ENCODE peak calls at places on chromosome 17, in seven cellular contexts. E, U, L, I, Q, J and A are unnamed samples.
A peak's percentile ranks its signal among the peaks of the same experiment; 100 is the strongest.

GRCh38 chr17:52242268-52242667 is 83.8 kb upstream of the CA10 start:
- DNase-seq in E (no peak), U (no peak), L (no peak), I (no peak), Q (no peak), J (no peak), A (no peak)

GRCh38 chr17:29645516-29646051 is 22.9 kb upstream of the CORO6 start:
- DNase-seq in E (no peak), U (peak; percentile 95), L (peak; percentile 73), I (peak; percentile 53), Q (peak; percentile 90), J (no peak), A (no peak)

GRCh38 chr17:5464717-5465507 is 3.9 kb downstream of the DHX33 start:
- DNase-seq in E (no peak), U (no peak), L (no peak), I (peak; percentile 72), Q (no peak), J (no peak), A (no peak)

GRCh38 chr17:3043737-3044365 is 19.6 kb downstream of the OR1D5 start:
- DNase-seq in E (peak; percentile 61), U (peak; percentile 45), L (peak; percentile 52), I (no peak), Q (no peak), J (no peak), A (no peak)

GRCh38 chr17:16199093-16199492 is 16.2 kb downstream of the NCOR1 start:
- DNase-seq in E (no peak), U (no peak), L (no peak), I (no peak), Q (no peak), J (no peak), A (no peak)

GRCh38 chr17:74442670-74443515 is 11.0 kb downstream of the GPRC5C start:
- DNase-seq in E (peak; percentile 92), U (peak; percentile 95), L (peak; percentile 91), I (peak; percentile 52), Q (peak; percentile 96), J (peak; percentile 80), A (peak; percentile 60)

GRCh38 chr17:3888343-3889171 is 4.3 kb downstream of the CAMKK1 start:
- DNase-seq in E (no peak), U (peak; percentile 90), L (no peak), I (peak; percentile 98), Q (peak; percentile 90), J (no peak), A (no peak)

GRCh38 chr17:68048996-68049395 is 13.5 kb downstream of the KPNA2 start:
- DNase-seq in E (no peak), U (no peak), L (no peak), I (no peak), Q (no peak), J (no peak), A (no peak)

DNA sequence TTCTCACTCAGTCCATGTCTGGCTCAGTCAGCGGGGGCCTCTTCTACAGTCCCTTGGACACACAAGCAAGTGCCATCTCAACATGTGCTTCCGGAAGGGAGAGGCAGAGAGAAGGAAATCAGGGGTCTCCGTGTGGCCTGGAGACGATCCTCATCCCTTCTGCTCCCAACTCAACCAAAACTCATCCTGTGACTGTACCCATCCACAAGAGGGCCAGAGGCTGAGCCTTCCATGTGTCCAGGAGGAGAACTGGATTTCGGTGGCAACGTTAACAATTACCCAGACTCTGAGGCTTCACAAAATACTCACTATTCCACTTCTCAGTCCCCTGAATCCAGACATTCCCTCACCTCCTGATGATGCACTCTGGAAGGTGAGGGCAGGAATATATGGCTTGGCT is 7.8 kb upstream of the ALOX12B start:
- DNase-seq in E (no peak), U (no peak), L (no peak), I (peak; percentile 22), Q (no peak), J (no peak), A (no peak)
- TF ChIP-seq CTCF in E (no peak), U (no peak), L (no peak), I (no peak), Q (no peak), J (no peak), A (no peak)

GRCh38 chr17:65941500-65941899 is 250.4 kb downstream of the CEP112 start:
- DNase-seq in E (no peak), U (no peak), L (no peak), I (no peak), Q (no peak), J (no peak), A (no peak)
- TF ChIP-seq CTCF in E (peak; percentile 19), U (no peak), L (no peak), I (peak; percentile 7), Q (no peak), J (no peak), A (no peak)

GRCh38 chr17:41360291-41360995 is 9.2 kb downstream of the KRT33B start:
- DNase-seq in E (no peak), U (no peak), L (no peak), I (no peak), Q (no peak), J (no peak), A (no peak)
- TF ChIP-seq CTCF in E (no peak), U (no peak), L (no peak), I (no peak), Q (no peak), J (no peak), A (no peak)

DNA sequence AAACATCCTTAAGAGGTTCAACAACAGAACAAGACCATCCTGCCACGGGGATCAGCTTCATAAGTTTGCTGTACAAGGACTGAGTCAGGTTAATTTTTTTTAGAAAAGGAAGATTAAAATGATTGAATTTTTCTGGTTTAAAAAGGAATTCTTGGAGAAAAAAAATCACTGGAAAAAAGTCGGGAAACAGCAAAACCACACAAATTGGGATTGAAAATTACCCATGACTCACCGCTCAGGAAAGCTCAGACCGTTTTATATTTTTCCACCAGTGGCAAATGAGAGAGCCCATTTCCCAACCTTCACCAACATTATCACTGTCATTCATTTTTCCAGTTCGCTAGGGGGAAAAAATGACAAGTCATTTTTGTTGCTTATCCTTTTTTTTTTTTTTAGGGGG is 46.6 kb downstream of the MRM3 start:
- DNase-seq in E (no peak), U (no peak), L (no peak), I (peak; percentile 92), Q (no peak), J (no peak), A (no peak)
- TF ChIP-seq CTCF in E (no peak), U (no peak), L (no peak), I (no peak), Q (no peak), J (no peak), A (no peak)

DNA sequence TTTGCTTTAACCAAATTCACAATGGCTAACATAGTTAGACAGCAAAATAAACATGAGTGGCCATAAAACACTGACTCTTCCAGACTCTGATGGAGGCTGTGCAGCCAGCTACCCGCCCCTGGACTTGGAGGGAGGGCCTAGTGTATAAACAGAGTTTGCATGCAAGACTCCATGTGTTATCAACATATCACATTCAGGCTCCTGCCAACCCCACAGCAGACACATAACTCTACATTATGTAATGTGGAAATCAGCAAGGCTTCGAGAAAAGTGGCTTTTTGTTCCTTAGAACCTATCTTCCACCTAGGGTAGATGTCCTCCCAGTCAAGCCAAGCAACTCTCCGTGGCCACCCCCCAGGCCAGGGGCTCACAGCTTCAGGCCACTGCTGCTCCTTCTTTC is 19.3 kb upstream of the SOX9 start:
- DNase-seq in E (no peak), U (no peak), L (no peak), I (no peak), Q (no peak), J (no peak), A (no peak)
- TF ChIP-seq CTCF in E (no peak), U (no peak), L (no peak), I (no peak), Q (no peak), J (no peak), A (no peak)